ENCODE peak calls at places on chromosomes 7 and 10, in four cellular contexts. V is HCT116; D is neural progenitor cell; K is CD8-positive, alpha-beta memory T cell. J is an unnamed sample.
A peak's percentile ranks its signal among the peaks of the same experiment; 100 is the strongest.

GRCh38 chr7:73431041-73431835 is 2.3 kb upstream of the FZD9 start:
- DNase-seq in K (no peak), V (no peak), D (no peak), J (no peak)

GRCh38 chr10:71998840-71999194 is 34.6 kb downstream of the CHST3 start:
- DNase-seq in V (no peak), K (no peak), D (no peak), J (no peak)

GRCh38 chr10:132229834-132230556 is 43.2 kb downstream of the DPYSL4 start:
- DNase-seq in D (no peak), K (peak; percentile 9), V (no peak), J (no peak)

GRCh38 chr7:103499976-103500375 is 54.0 kb upstream of the SLC26A5 start:
- DNase-seq in V (no peak), D (no peak), K (no peak), J (no peak)

GRCh38 chr7:157355784-157356511 is 19.1 kb downstream of the DNAJB6 start:
- DNase-seq in D (no peak), V (no peak), K (no peak), J (no peak)

GRCh38 chr7:27165655-27166474 is 528 bp upstream of the HOXA9 start:
- DNase-seq in V (no peak), D (no peak), K (no peak), J (no peak)

GRCh38 chr10:104589431-104589830 is 51.7 kb upstream of the SORCS3 start:
- DNase-seq in K (no peak), V (no peak), D (no peak), J (no peak)

GRCh38 chr7:23893942-23894890 is 184.2 kb downstream of the STK31 start:
- DNase-seq in V (no peak), D (no peak), K (peak; percentile 2), J (no peak)

GRCh38 chr10:58348571-58349033 is 13.8 kb downstream of the UBE2D1 start:
- DNase-seq in D (peak; percentile 48), K (no peak), V (no peak), J (no peak)

GRCh38 chr10:35433851-35434426 is 97.6 kb downstream of the CCNY start:
- DNase-seq in D (no peak), V (no peak), K (no peak), J (no peak)

GRCh38 chr10:95328013-95328412 is 37.2 kb upstream of the PDLIM1 start:
- DNase-seq in K (no peak), D (no peak), V (no peak), J (no peak)

GRCh38 chr10:17460732-17461131 is 6.3 kb upstream of the ST8SIA6 start:
- DNase-seq in V (no peak), D (no peak), K (no peak), J (no peak)

GRCh38 chr10:12605580-12606405 is 256.4 kb downstream of the CAMK1D start:
- DNase-seq in D (peak; percentile 8), V (no peak), K (peak; percentile 62), J (peak; percentile 74)

GRCh38 chr10:122391875-122392274 is 17.4 kb downstream of the PLEKHA1 start:
- DNase-seq in V (no peak), K (no peak), D (no peak), J (no peak)

GRCh38 chr7:131829911-131830310 is 273.5 kb upstream of the PODXL start:
- DNase-seq in D (peak; percentile 72), K (no peak), V (no peak), J (no peak)

GRCh38 chr10:47318706-47319105 is 3.5 kb upstream of the GDF2 start:
- DNase-seq in K (no peak), V (peak; percentile 39), D (no peak), J (no peak)

GRCh38 chr7:35268953-35269352 is 15.1 kb upstream of the TBX20 start:
- DNase-seq in D (no peak), K (no peak), V (no peak), J (no peak)

GRCh38 chr10:59382831-59383295 is 20.5 kb upstream of the FAM13C start:
- DNase-seq in D (no peak), K (no peak), V (no peak), J (no peak)

GRCh38 chr7:85554294-85554877 is 367.5 kb upstream of the SEMA3D start:
- DNase-seq in V (peak; percentile 37), D (peak; percentile 77), K (no peak), J (no peak)

GRCh38 chr7:33754933-33755928 is 150.1 kb upstream of the BMPER start:
- DNase-seq in V (no peak), K (no peak), D (no peak), J (no peak)

GRCh38 chr7:24858108-24858977 is 101.1 kb upstream of the GSDME start:
- DNase-seq in K (no peak), D (peak; percentile 11), V (no peak), J (no peak)

GRCh38 chr7:30511494-30511893 is 6.9 kb upstream of the GGCT start:
- DNase-seq in D (no peak), V (no peak), K (no peak), J (no peak)

GRCh38 chr10:81177651-81178244 is 640.0 kb downstream of the SH2D4B start:
- DNase-seq in D (no peak), K (no peak), V (no peak), J (no peak)

GRCh38 chr7:18508441-18509427 is 13.2 kb downstream of the HDAC9 start:
- DNase-seq in K (no peak), D (peak; percentile 21), V (peak; percentile 66), J (no peak)

GRCh38 chr7:111029574-111030357 is 61.2 kb upstream of the LRRN3 start:
- DNase-seq in V (no peak), D (no peak), K (no peak), J (no peak)

GRCh38 chr10:52558090-52558489 is 214.5 kb downstream of the MBL2 start:
- DNase-seq in D (no peak), V (no peak), K (no peak), J (no peak)

GRCh38 chr10:107913317-107914294 is 749.1 kb upstream of the SORCS1 start:
- DNase-seq in K (no peak), V (no peak), D (peak; percentile 55), J (no peak)

GRCh38 chr7:2168612-2169312 is 64.0 kb downstream of the MAD1L1 start:
- DNase-seq in D (no peak), V (no peak), K (no peak), J (no peak)

GRCh38 chr7:154906201-154906600 is 96.7 kb downstream of the PAXIP1 start:
- DNase-seq in K (no peak), D (no peak), V (no peak), J (no peak)

GRCh38 chr10:43225787-43226153 is 41.1 kb downstream of the RASGEF1A start:
- DNase-seq in D (no peak), V (no peak), K (peak; percentile 45), J (peak; percentile 74)

GRCh38 chr10:55822096-55822495 is 539.0 kb downstream of the ZWINT start:
- DNase-seq in K (no peak), D (no peak), V (no peak), J (no peak)

GRCh38 chr7:16739863-16740622 is 13.5 kb upstream of the TSPAN13 start:
- DNase-seq in K (no peak), D (no peak), V (peak; percentile 24), J (no peak)

GRCh38 chr10:113297226-113297625 is 255.6 kb upstream of the HABP2 start:
- DNase-seq in K (no peak), D (no peak), V (no peak), J (no peak)

GRCh38 chr10:50585921-50586739 is 37.6 kb downstream of the SGMS1 start:
- DNase-seq in D (no peak), K (no peak), V (peak; percentile 77), J (no peak)

DNA sequence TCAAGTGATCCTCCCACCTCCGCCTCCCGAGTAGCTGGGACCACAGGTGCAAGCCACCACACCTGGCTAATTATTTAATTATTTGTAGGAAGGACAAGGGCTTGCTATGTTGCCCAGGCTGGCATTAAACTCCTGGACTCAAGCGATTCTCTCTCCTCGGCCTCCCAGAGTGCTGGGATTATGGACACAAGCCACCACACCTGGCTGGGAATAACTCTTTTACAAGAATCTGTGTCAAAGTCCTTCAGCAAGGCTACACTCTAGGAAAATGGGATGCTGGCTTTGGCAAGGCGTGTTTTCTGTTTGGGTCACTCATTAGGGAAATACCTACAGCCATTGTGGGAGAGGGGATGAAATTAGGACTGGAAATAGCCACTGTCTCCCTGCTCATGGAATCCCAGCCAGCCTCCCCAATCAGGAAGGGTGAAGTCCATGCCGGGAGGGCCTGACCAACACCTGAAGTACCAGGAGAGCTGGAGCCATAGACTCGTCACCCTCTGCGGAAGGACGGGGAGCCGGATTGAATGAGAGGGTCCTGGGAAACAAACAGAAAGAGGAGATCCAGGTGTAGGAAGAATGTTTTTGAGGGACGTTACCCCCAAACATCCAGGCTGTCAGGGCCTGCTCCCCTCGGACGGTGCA is 72.2 kb upstream of the MYL10 start:
- DNase-seq in D (no peak), K (no peak), V (no peak), J (no peak)
- H3K27ac ChIP-seq in D (no peak overlapping the region), K (no peak overlapping the region), V (no peak overlapping the region), J (no peak overlapping the region)

GRCh38 chr7:114759347-114760062 is 162.4 kb upstream of the MDFIC start:
- DNase-seq in K (no peak), V (no peak), D (peak; percentile 6), J (no peak)
- H3K27ac ChIP-seq in K (no peak overlapping the region), V (no peak overlapping the region), D (no peak overlapping the region), J (no peak overlapping the region)

GRCh38 chr10:79017882-79018550 is 50.8 kb upstream of the ZMIZ1 start:
- DNase-seq in K (no peak), D (no peak), V (no peak), J (no peak)
- H3K27ac ChIP-seq in K (no peak overlapping the region), D (no peak overlapping the region), V (no peak overlapping the region), J (no peak overlapping the region)

DNA sequence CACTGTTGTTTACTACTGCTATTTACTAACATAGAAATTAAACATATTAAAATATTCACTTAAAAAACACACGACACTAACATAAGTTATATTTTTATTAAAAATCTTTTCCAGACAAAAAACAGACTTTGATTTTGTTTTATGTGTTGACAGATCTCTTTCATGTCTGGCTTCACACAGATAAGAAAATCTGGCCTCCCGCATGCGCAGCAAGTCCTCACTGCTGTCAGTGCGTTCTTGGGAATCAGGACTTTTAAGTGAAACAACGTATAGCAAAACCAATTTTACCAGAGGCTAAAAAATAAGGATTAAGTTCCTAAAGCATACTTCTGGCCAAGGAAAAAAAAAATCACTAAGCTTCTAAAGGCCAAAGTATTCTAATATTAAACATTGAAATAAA is 1.2 kb upstream of the IDI1 start:
- DNase-seq in V (no peak), D (peak; percentile 50), K (no peak), J (no peak)
- H3K27ac ChIP-seq in V (peak overlapping the region; percentile 78), D (peak overlapping the region; percentile 100), K (peak overlapping the region; percentile 93), J (no peak overlapping the region)

GRCh38 chr10:110850990-110851389 is 20.7 kb upstream of the PDCD4 start:
- DNase-seq in K (no peak), V (no peak), D (no peak), J (no peak)

GRCh38 chr10:110850099-110850498 is 21.6 kb upstream of the PDCD4 start:
- DNase-seq in D (no peak), K (peak; percentile 65), V (no peak), J (no peak)

GRCh38 chr10:110852255-110852896 is 19.4 kb upstream of the PDCD4 start:
- DNase-seq in D (no peak), K (no peak), V (peak; percentile 85), J (no peak)

GRCh38 chr10:110857265-110858158 is 14.2 kb upstream of the PDCD4 start:
- DNase-seq in V (no peak), K (no peak), D (no peak), J (no peak)

GRCh38 chr10:110852897-110853296 is 18.8 kb upstream of the PDCD4 start:
- DNase-seq in D (no peak), K (no peak), V (no peak), J (no peak)
- H3K27ac ChIP-seq in D (no peak overlapping the region), K (no peak overlapping the region), V (no peak overlapping the region), J (no peak overlapping the region)

GRCh38 chr7:22485189-22485588 is 14.8 kb downstream of the STEAP1B start:
- DNase-seq in D (no peak), V (no peak), K (no peak), J (no peak)
- H3K27ac ChIP-seq in D (no peak overlapping the region), V (no peak overlapping the region), K (no peak overlapping the region), J (no peak overlapping the region)